ENCODE peak calls at places on chromosomes 3 and 15, in five cellular contexts. M, S, G, H and E are unnamed samples.

GRCh38 chr3:108441081-108441507 is 69.3 kb downstream of the MYH15 start:
- DNase-seq in G (no peak), H (peak), S (no peak), M (no peak), E (no peak)

GRCh38 chr15:55564347-55565145 is 23.6 kb downstream of the PYGO1 start:
- DNase-seq in G (no peak), H (no peak), M (no peak), S (no peak), E (no peak)

GRCh38 chr3:122961146-122961545 is 66.4 kb downstream of the SEMA5B start:
- DNase-seq in H (peak), M (no peak), G (no peak), S (no peak), E (no peak)

GRCh38 chr3:166837535-166837934 is 542.6 kb downstream of the ZBBX start:
- DNase-seq in S (no peak), G (no peak), H (no peak), M (peak), E (no peak)

GRCh38 chr3:171417813-171418212 is 42.4 kb downstream of the TNIK start:
- DNase-seq in H (peak), M (no peak), G (no peak), S (no peak), E (no peak)

GRCh38 chr15:93209690-93210425 is 120.8 kb upstream of the RGMA start:
- DNase-seq in S (no peak), H (no peak), M (no peak), G (no peak), E (no peak)

GRCh38 chr15:28919201-28919627 is 33.4 kb downstream of the APBA2 start:
- DNase-seq in S (peak), M (no peak), H (no peak), G (no peak), E (no peak)

GRCh38 chr3:186081678-186082077 is 27.2 kb downstream of the ETV5 start:
- DNase-seq in G (no peak), H (no peak), M (no peak), S (no peak), E (no peak)

GRCh38 chr15:39172380-39173281 is 408.2 kb upstream of the THBS1 start:
- DNase-seq in G (peak), H (peak), S (no peak), M (peak), E (no peak)

GRCh38 chr3:11465744-11466611 is 177.7 kb downstream of the VGLL4 start:
- DNase-seq in S (no peak), M (no peak), H (peak), G (peak), E (no peak)

GRCh38 chr3:47083786-47084185 is 80.1 kb downstream of the SETD2 start:
- DNase-seq in H (no peak), S (no peak), G (no peak), M (no peak), E (no peak)

GRCh38 chr3:134453631-134454030 is 32.2 kb downstream of the ANAPC13 start:
- DNase-seq in H (no peak), S (no peak), M (no peak), G (no peak), E (no peak)

GRCh38 chr3:127067116-127067910 is 84.4 kb downstream of the PLXNA1 start:
- DNase-seq in M (no peak), G (no peak), H (no peak), S (no peak), E (no peak)

GRCh38 chr15:48642795-48643194 is 2.7 kb downstream of the FBN1 start:
- DNase-seq in G (no peak), S (no peak), H (peak), M (no peak), E (no peak)

GRCh38 chr3:115245899-115246298 is 98.8 kb upstream of the ZBTB20 start:
- DNase-seq in H (no peak), S (no peak), M (no peak), G (no peak), E (no peak)

GRCh38 chr15:63465104-63465503 is 39.3 kb upstream of the USP3 start:
- DNase-seq in H (peak), S (no peak), G (no peak), M (no peak), E (no peak)

GRCh38 chr3:137347817-137348368 is 390.1 kb downstream of the IL20RB start:
- DNase-seq in H (no peak), M (peak), G (no peak), S (no peak), E (no peak)

GRCh38 chr3:81758275-81758674 is 3.2 kb downstream of the GBE1 start:
- DNase-seq in M (no peak), G (no peak), H (peak), S (no peak), E (no peak)

GRCh38 chr15:58628206-58629057 is 121.1 kb downstream of the ADAM10 start:
- DNase-seq in H (no peak), S (no peak), M (no peak), G (no peak), E (no peak)

GRCh38 chr15:100183921-100184480 is 157.8 kb downstream of the ADAMTS17 start:
- DNase-seq in S (no peak), G (no peak), H (no peak), M (no peak), E (no peak)

GRCh38 chr3:186315581-186316354 is 46.3 kb downstream of the DGKG start:
- DNase-seq in M (no peak), H (peak), S (no peak), G (no peak), E (no peak)

GRCh38 chr3:139537325-139537724 is 2.2 kb downstream of the RBP1 start:
- DNase-seq in S (no peak), M (no peak), H (peak), G (no peak), E (no peak)

GRCh38 chr3:63910873-63911272 is 1.3 kb downstream of the SCAANT1 start:
- DNase-seq in H (no peak), S (no peak), G (no peak), M (no peak), E (no peak)

GRCh38 chr3:63912768-63913588 is 795 bp upstream of the SCAANT1 start:
- DNase-seq in M (peak), H (peak), S (peak), G (peak), E (peak)

GRCh38 chr3:63914312-63914711 is 2.1 kb upstream of the SCAANT1 start:
- DNase-seq in G (peak), S (no peak), H (peak), M (no peak), E (no peak)

GRCh38 chr3:63911395-63911900 is 735 bp downstream of the SCAANT1 start:
- DNase-seq in G (no peak), M (no peak), S (no peak), H (no peak), E (no peak)

DNA sequence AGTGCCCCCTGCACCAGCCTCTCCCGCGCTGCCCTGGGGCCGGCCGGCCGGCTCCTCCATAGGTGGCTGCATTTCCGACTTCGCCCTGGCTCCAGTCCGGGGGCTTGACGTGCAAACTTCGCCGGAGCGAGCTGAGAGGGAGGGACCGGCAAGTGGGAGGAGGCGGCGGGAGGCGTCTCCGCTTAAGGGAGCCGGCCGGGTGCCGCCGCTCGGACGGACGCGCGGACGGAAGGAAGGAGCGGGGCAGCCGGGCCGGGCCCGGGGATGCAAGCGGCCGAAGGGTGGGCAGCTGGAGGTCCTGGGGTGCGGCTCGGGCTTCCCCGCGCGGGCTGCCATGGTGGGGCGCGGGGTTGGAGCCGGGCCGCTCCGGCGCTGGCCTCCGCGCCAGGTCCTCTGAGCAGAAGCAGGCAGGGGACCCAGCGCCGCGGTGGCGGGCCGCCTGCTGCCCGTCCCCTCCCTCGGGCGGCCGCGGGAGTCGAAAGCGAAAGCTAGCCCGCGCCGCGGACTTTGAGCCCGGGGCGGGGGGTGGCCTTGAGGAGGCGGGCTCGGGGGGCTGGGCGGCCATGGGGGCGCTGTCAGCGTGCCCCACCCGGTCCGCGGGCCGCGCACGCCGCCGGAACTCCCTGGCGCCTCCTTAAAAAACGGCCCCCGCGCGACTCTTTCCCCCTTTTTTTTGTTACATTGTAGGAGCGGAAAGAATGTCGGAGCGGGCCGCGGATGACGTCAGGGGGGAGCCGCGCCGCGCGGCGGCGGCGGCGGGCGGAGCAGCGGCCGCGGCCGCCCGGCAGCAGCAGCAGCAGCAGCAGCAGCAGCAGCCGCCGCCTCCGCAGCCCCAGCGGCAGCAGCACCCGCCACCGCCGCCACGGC is at the start of gene SCAANT1:
- DNase-seq in M (peak), G (peak), H (peak), S (peak), E (peak)
- TF ChIP-seq CTCF in M (no peak), G (no peak), H (no peak), S (no peak), E (peak)

GRCh38 chr3:60456180-60456579 is 795.1 kb downstream of the FHIT start:
- DNase-seq in G (no peak), H (no peak), M (no peak), S (no peak), E (no peak)

GRCh38 chr3:60463655-60464054 is 787.6 kb downstream of the FHIT start:
- DNase-seq in G (no peak), S (no peak), M (no peak), H (no peak), E (no peak)

DNA sequence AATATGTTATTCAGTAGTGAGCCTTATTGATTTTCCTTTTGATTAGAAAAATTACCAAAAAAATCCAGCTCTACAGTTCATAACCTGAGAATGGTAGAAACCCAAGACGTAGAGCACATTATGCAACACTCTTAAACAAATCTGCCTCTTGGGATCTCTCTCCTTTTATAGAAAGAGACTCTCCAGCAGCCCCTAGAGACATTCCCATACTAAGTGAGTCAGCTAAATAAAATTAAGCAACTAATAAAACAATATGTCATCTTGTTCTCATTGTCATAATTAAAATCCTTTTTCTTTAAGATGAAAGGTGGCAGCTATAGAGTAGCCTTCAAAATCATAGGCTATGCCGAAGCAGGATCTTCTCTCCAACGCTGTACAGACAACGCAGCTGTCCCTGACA is 790.1 kb downstream of the FHIT start:
- DNase-seq in M (no peak), G (no peak), H (no peak), S (no peak), E (no peak)
- TF ChIP-seq CTCF in M (no peak), G (no peak), H (no peak), S (no peak), E (no peak)

GRCh38 chr15:89767411-89767915 is 8.7 kb upstream of the MESP2 start:
- DNase-seq in S (no peak), M (no peak), H (no peak), G (no peak), E (no peak)
- TF ChIP-seq CTCF in S (no peak), M (no peak), H (no peak), G (no peak), E (no peak)

GRCh38 chr3:39541917-39542329 is 74.4 kb downstream of the MOBP start:
- DNase-seq in H (peak), M (peak), S (no peak), G (no peak), E (no peak)
- TF ChIP-seq CTCF in H (peak), M (peak), S (peak), G (peak), E (peak)